ENCODE peak calls at places on chromosomes 4 and X, in six cellular contexts. I, W, K, X, D and T are unnamed samples.

GRCh38 chr4:36281384-36282106 is at the start of gene DTHD1:
- DNase-seq in W (no peak), K (no peak), X (no peak), D (no peak), I (no peak), T (no peak)

GRCh38 chrX:140163376-140164159 is 198.2 kb upstream of the CXorf66 start:
- DNase-seq in K (no peak), D (no peak), X (no peak), I (no peak), W (no peak), T (no peak)

GRCh38 chrX:64571011-64571410 is 175.8 kb upstream of the MTMR8 start:
- DNase-seq in W (no peak), K (no peak), X (no peak), I (no peak), D (no peak), T (no peak)

GRCh38 chr4:45646885-45647598 is 476.8 kb downstream of the GABRG1 start:
- DNase-seq in K (no peak), I (no peak), X (no peak), W (no peak), D (no peak), T (no peak)

GRCh38 chr4:143225167-143225566 is 40.5 kb downstream of the USP38 start:
- DNase-seq in D (no peak), I (no peak), X (no peak), K (no peak), W (no peak), T (no peak)

GRCh38 chr4:138909605-138910004 is 106.0 kb upstream of the NOCT start:
- DNase-seq in W (no peak), K (peak), D (no peak), I (no peak), X (no peak), T (no peak)

GRCh38 chr4:87060957-87061356 is 126.1 kb downstream of the AFF1 start:
- DNase-seq in X (no peak), D (no peak), I (no peak), W (no peak), K (no peak), T (no peak)

GRCh38 chr4:35463251-35463952 is 780.9 kb downstream of the ARAP2 start:
- DNase-seq in X (no peak), D (no peak), I (no peak), K (no peak), W (no peak), T (no peak)

GRCh38 chrX:23945206-23945605 is 37.4 kb downstream of the CXorf58 start:
- DNase-seq in I (no peak), W (no peak), X (no peak), K (no peak), D (no peak), T (no peak)

GRCh38 chr4:118141240-118141639 is 107.0 kb downstream of the NDST3 start:
- DNase-seq in W (no peak), I (no peak), D (no peak), X (no peak), K (no peak), T (no peak)

GRCh38 chr4:76153356-76153755 is 5.2 kb upstream of the NUP54 start:
- DNase-seq in X (no peak), D (no peak), K (no peak), I (no peak), W (no peak), T (no peak)

GRCh38 chr4:108466936-108467902 is 153.2 kb upstream of the RPL34 start:
- DNase-seq in D (no peak), K (no peak), W (no peak), I (no peak), X (no peak), T (no peak)

GRCh38 chr4:38488891-38489861 is 174.8 kb upstream of the KLF3 start:
- DNase-seq in K (no peak), I (no peak), D (no peak), X (no peak), W (no peak), T (no peak)

GRCh38 chr4:177441061-177441802 is 1.0 kb downstream of the AGA start:
- DNase-seq in K (peak), X (peak), I (peak), W (peak), D (no peak), T (no peak)

GRCh38 chr4:70365479-70365878 is 4.9 kb downstream of the SMR3A start:
- DNase-seq in W (no peak), D (peak), X (no peak), K (peak), I (no peak), T (no peak)

GRCh38 chr4:56307423-56307822 is 79.9 kb downstream of the AASDH start:
- DNase-seq in W (no peak), I (no peak), K (no peak), X (no peak), D (no peak), T (no peak)

GRCh38 chr4:95547708-95548471 is 883 bp downstream of the UNC5C start:
- DNase-seq in W (peak), K (no peak), D (no peak), X (no peak), I (no peak), T (no peak)

GRCh38 chr4:4868506-4869379 is 9.3 kb downstream of the MSX1 start:
- DNase-seq in D (no peak), K (no peak), I (no peak), X (no peak), W (no peak), T (no peak)

GRCh38 chr4:7947927-7948326 is 8.3 kb upstream of the AFAP1 start:
- DNase-seq in W (no peak), K (no peak), D (no peak), X (no peak), I (no peak), T (no peak)

GRCh38 chrX:57528670-57529255 is 63.0 kb upstream of the ZXDB start:
- DNase-seq in W (no peak), X (peak), K (no peak), D (no peak), I (no peak), T (no peak)

GRCh38 chr4:41212221-41213203 is 1.8 kb downstream of the APBB2 start:
- DNase-seq in W (peak), D (peak), X (peak), K (peak), I (peak), T (peak)

GRCh38 chrX:150730719-150731118 is 37.5 kb downstream of the MTMR1 start:
- DNase-seq in K (no peak), W (no peak), X (no peak), D (no peak), I (no peak), T (no peak)

GRCh38 chrX:154546354-154547244 is at the start of gene G6PD:
- DNase-seq in D (peak), I (peak), W (peak), K (peak), X (no peak), T (peak)

GRCh38 chrX:41313419-41313818 is 20.5 kb upstream of the DDX3X start:
- DNase-seq in I (no peak), D (no peak), W (no peak), X (no peak), K (no peak), T (no peak)

GRCh38 chr4:14404730-14405129 is 597.6 kb upstream of the CPEB2 start:
- DNase-seq in W (no peak), K (no peak), X (no peak), I (no peak), D (no peak), T (no peak)

GRCh38 chr4:48078862-48079655 is 55.0 kb downstream of the TXK start:
- DNase-seq in D (no peak), X (no peak), W (no peak), I (no peak), K (no peak), T (no peak)

GRCh38 chrX:64805683-64806082 is 170.6 kb downstream of the ZC4H2 start:
- DNase-seq in K (no peak), X (no peak), W (no peak), D (no peak), I (no peak), T (no peak)

GRCh38 chr4:71545168-71545567 is 206.3 kb downstream of the SLC4A4 start:
- DNase-seq in D (peak), I (no peak), X (no peak), K (peak), W (no peak), T (no peak)

GRCh38 chr4:113411496-113411938 is 350.0 kb downstream of the CAMK2D start:
- DNase-seq in D (no peak), I (no peak), K (no peak), W (peak), X (no peak), T (peak)

GRCh38 chr4:94934201-94934600 is 176.4 kb downstream of the BMPR1B start:
- DNase-seq in W (no peak), K (no peak), X (no peak), I (no peak), D (no peak), T (no peak)

GRCh38 chr4:7189066-7189465 is 3.3 kb upstream of the SORCS2 start:
- DNase-seq in X (no peak), D (no peak), I (no peak), K (no peak), W (peak), T (no peak)

GRCh38 chrX:149846789-149847188 is 34.2 kb upstream of the MAGEA8 start:
- DNase-seq in X (no peak), K (no peak), I (no peak), W (no peak), D (no peak), T (no peak)

GRCh38 chr4:110224812-110225211 is 26.4 kb upstream of the ELOVL6 start:
- DNase-seq in D (no peak), K (no peak), W (no peak), I (no peak), X (no peak), T (no peak)

GRCh38 chrX:53287493-53288138 is 6.2 kb upstream of the IQSEC2 start:
- DNase-seq in W (peak), X (peak), D (no peak), K (peak), I (peak), T (no peak)

GRCh38 chrX:116694046-116694445 is 231.3 kb upstream of the CT83 start:
- DNase-seq in D (no peak), W (no peak), I (no peak), K (no peak), X (no peak), T (no peak)

GRCh38 chr4:34766935-34767859 is 1477.1 kb downstream of the ARAP2 start:
- DNase-seq in W (no peak), X (no peak), D (no peak), K (no peak), I (no peak), T (no peak)

GRCh38 chr4:162782778-162783507 is 383.7 kb downstream of the NAF1 start:
- DNase-seq in X (no peak), I (no peak), D (no peak), K (no peak), W (no peak), T (no peak)

GRCh38 chrX:153688900-153689590 is 1.3 kb downstream of the SLC6A8 start:
- DNase-seq in X (no peak), W (peak), K (no peak), I (no peak), D (no peak), T (no peak)

GRCh38 chr4:99722006-99722405 is 64.4 kb upstream of the C4orf54 start:
- DNase-seq in I (no peak), K (no peak), X (peak), D (no peak), W (no peak), T (no peak)